ENCODE peak calls at places on chromosomes 2 and 18, in ten cellular contexts. R is left ventricle myocardium inferior, S is prostate gland, P is tibial nerve, X is ovary, Q is astrocyte, L is spleen, E is SJCRH30, F is fibroblast of lung, G is SJSA1. B is an unnamed sample.

GRCh38 chr2:170878061-170878460 is 51.0 kb upstream of the GORASP2 start:
- DNase-seq in F (no peak), P (no peak), L (no peak), Q (peak; percentile 77), G (no peak), X (no peak), R (no peak), S (no peak), E (no peak), B (no peak)

GRCh38 chr18:8505036-8505435 is 104.2 kb upstream of the RAB12 start:
- DNase-seq in F (no peak), X (no peak), G (peak; percentile 17), P (no peak), Q (no peak), L (no peak), S (no peak), R (no peak), E (no peak), B (no peak)

GRCh38 chr2:101993772-101994171 is 2.0 kb downstream of the IL1R2 start:
- DNase-seq in R (no peak), P (no peak), L (no peak), S (no peak), E (no peak), G (no peak), Q (no peak), X (no peak), F (no peak), B (no peak)

GRCh38 chr2:230816735-230817134 is 48.0 kb upstream of the ITM2C start:
- DNase-seq in L (no peak), S (peak; percentile 33), Q (no peak), R (peak; percentile 35), E (no peak), F (no peak), X (no peak), G (no peak), P (no peak), B (no peak)

GRCh38 chr2:240466579-240467148 is 31.2 kb downstream of the GPC1 start:
- DNase-seq in S (peak; percentile 3), G (peak; percentile 38), P (no peak), E (peak; percentile 7), L (peak; percentile 66), F (no peak), Q (no peak), R (no peak), X (peak; percentile 20), B (no peak)

GRCh38 chr2:18117592-18117991 is 239.1 kb downstream of the KCNS3 start:
- DNase-seq in R (no peak), E (peak; percentile 80), L (no peak), G (peak; percentile 56), F (peak; percentile 61), P (no peak), X (no peak), Q (no peak), S (no peak), B (peak; percentile 43)

GRCh38 chr2:46034535-46034934 is 262.7 kb upstream of the EPAS1 start:
- DNase-seq in S (no peak), R (peak; percentile 46), G (no peak), F (no peak), L (peak; percentile 81), E (peak; percentile 61), Q (peak; percentile 82), P (no peak), X (no peak), B (no peak)

GRCh38 chr2:164763431-164763830 is 78.2 kb downstream of the COBLL1 start:
- DNase-seq in L (no peak), P (no peak), X (no peak), R (no peak), F (no peak), Q (no peak), S (no peak), G (no peak), E (no peak), B (no peak)

GRCh38 chr2:74740395-74741075 is 86.5 kb downstream of the SEMA4F start:
- DNase-seq in X (no peak), R (peak; percentile 20), Q (peak; percentile 92), E (peak; percentile 70), S (no peak), L (no peak), F (peak; percentile 91), P (no peak), G (peak; percentile 90), B (peak; percentile 91)

GRCh38 chr2:141195087-141195486 is 935.7 kb downstream of the LRP1B start:
- DNase-seq in X (no peak), Q (peak; percentile 18), F (no peak), G (no peak), P (no peak), L (no peak), S (no peak), R (no peak), E (no peak), B (no peak)

GRCh38 chr18:77320960-77321559 is 71.4 kb downstream of the GALR1 start:
- DNase-seq in P (no peak), X (no peak), E (no peak), F (no peak), L (no peak), G (no peak), S (no peak), Q (no peak), R (no peak), B (no peak)

GRCh38 chr2:179265082-179265575 is 497 bp upstream of the SESTD1 start:
- DNase-seq in Q (peak; percentile 25), L (no peak), G (no peak), S (no peak), R (no peak), F (peak; percentile 63), E (no peak), X (no peak), P (no peak), B (peak; percentile 59)

GRCh38 chr18:13258792-13259385 is 40.3 kb downstream of the LDLRAD4 start:
- DNase-seq in S (no peak), L (no peak), F (no peak), P (no peak), G (peak; percentile 13), E (no peak), R (no peak), Q (no peak), X (no peak), B (no peak)

GRCh38 chr2:201660293-201660895 is 17.1 kb upstream of the TMEM237 start:
- DNase-seq in X (no peak), G (no peak), L (no peak), Q (no peak), F (no peak), R (no peak), P (no peak), E (no peak), S (no peak), B (no peak)

GRCh38 chr18:39602112-39602511 is 2036.5 kb upstream of the CELF4 start:
- DNase-seq in X (no peak), E (no peak), Q (no peak), G (no peak), F (no peak), P (no peak), R (no peak), S (no peak), L (no peak), B (no peak)

GRCh38 chr2:7094113-7094760 is 177.0 kb downstream of the RNF144A start:
- DNase-seq in P (no peak), L (no peak), R (no peak), X (no peak), G (no peak), Q (peak; percentile 35), S (no peak), F (no peak), E (no peak), B (peak; percentile 76)

GRCh38 chr2:237868631-237869356 is 9.4 kb downstream of the RAMP1 start:
- DNase-seq in R (no peak), P (no peak), G (no peak), X (peak; percentile 33), S (no peak), L (no peak), Q (peak; percentile 73), E (no peak), F (peak; percentile 71), B (no peak)

GRCh38 chr2:129375587-129375986 is 603.9 kb upstream of the RAB6C start:
- DNase-seq in F (no peak), E (no peak), S (no peak), Q (no peak), G (no peak), L (no peak), P (no peak), X (no peak), R (no peak), B (no peak)

GRCh38 chr2:29238497-29238896 is 123.3 kb downstream of the CLIP4 start:
- DNase-seq in P (no peak), R (no peak), L (peak; percentile 45), F (no peak), X (no peak), E (peak; percentile 51), Q (no peak), G (peak; percentile 56), S (no peak), B (peak; percentile 29)

GRCh38 chr2:108619916-108620620 is 85.8 kb downstream of the LIMS1 start:
- DNase-seq in P (no peak), X (no peak), S (no peak), E (peak; percentile 64), G (no peak), L (no peak), R (no peak), F (no peak), Q (no peak), B (no peak)
- H3K4me1 ChIP-seq in P (peaks cover 12% of the 10 kb centered on the region), X (peaks cover 21% of the 10 kb centered on the region), S (peaks cover 12% of the 10 kb centered on the region), E (peaks cover 36% of the 10 kb centered on the region), G (peaks cover 46% of the 10 kb centered on the region), L (peaks cover 72% of the 10 kb centered on the region), R (peaks cover 74% of the 10 kb centered on the region), F (peaks cover 8% of the 10 kb centered on the region), Q (peaks cover 29% of the 10 kb centered on the region), B (peaks cover 40% of the 10 kb centered on the region)

GRCh38 chr18:30086351-30086750 is 956.2 kb downstream of the DSC3 start:
- DNase-seq in L (no peak), X (no peak), G (no peak), Q (no peak), S (no peak), P (no peak), F (no peak), R (no peak), E (no peak), B (no peak)
- H3K4me3 ChIP-seq in L (no peak overlapping the region), X (no peak overlapping the region), G (no peak overlapping the region), Q (no peak overlapping the region), S (no peak overlapping the region), P (no peak overlapping the region), F (no peak overlapping the region), R (no peak overlapping the region), E (no peak overlapping the region), B (no peak overlapping the region)

DNA sequence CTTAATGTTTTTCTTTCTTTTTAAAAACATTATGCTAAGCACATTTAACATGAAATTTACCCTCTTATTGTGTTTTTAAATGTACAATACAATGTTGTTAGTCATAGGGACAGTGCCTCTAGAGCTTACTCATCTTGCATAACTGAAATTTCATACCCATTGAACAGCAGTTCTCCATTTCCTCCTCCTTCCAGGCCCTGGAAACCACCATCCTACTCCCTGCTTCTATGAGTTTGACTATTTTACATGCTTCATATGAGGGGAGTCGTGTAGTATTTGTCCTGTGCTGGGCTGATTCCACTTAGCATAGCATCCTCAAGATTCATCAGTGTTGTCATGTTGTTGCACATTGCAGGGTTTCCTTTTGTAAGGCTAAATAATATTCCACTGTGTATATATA is 92.6 kb downstream of the SPATS2L start:
- DNase-seq in X (no peak), G (peak; percentile 58), E (no peak), R (no peak), S (no peak), Q (peak; percentile 77), F (no peak), L (no peak), P (no peak), B (peak; percentile 43)
- H3K4me1 ChIP-seq in X (no peaks in the 10 kb centered on the region), G (peaks cover 38% of the 10 kb centered on the region), E (peaks cover 18% of the 10 kb centered on the region), R (peaks cover 12% of the 10 kb centered on the region), S (no peaks in the 10 kb centered on the region), Q (peaks cover 21% of the 10 kb centered on the region), F (peaks cover 2% of the 10 kb centered on the region), L (no peaks in the 10 kb centered on the region), P (peaks cover 6% of the 10 kb centered on the region), B (peaks cover 12% of the 10 kb centered on the region)

GRCh38 chr2:190527214-190527613 is 7.3 kb downstream of the NEMP2 start:
- DNase-seq in E (no peak), Q (no peak), F (no peak), P (no peak), G (no peak), X (no peak), R (no peak), S (no peak), L (no peak), B (no peak)
- H3K4me3 ChIP-seq in E (no peak overlapping the region), Q (no peak overlapping the region), F (no peak overlapping the region), P (no peak overlapping the region), G (no peak overlapping the region), X (no peak overlapping the region), R (no peak overlapping the region), S (no peak overlapping the region), L (no peak overlapping the region), B (no peak overlapping the region)